ENCODE peak calls at places on chromosome 7, in ten cellular contexts. X is small intestine; Y is substantia nigra; H is CD4-positive, alpha-beta memory T cell; E is GM23338; D is fibroblast of lung; J is HepG2; S is body of pancreas; L is colonic mucosa; Q is left lung. W is an unnamed sample.

GRCh38 chr7:99204078-99204477 is 3.8 kb downstream of the KPNA7 start:
- DNase-seq in X (no peak), Y (no peak), H (no peak), E (no peak), D (no peak), J (no peak), S (no peak), L (no peak), Q (no peak), W (no peak)

GRCh38 chr7:116145245-116145852 is 65.0 kb upstream of the TES start:
- DNase-seq in X (no peak), Y (no peak), H (no peak), E (no peak), D (no peak), J (no peak), S (no peak), L (no peak), Q (no peak), W (no peak)

GRCh38 chr7:136868496-136869005 is at the start of gene CHRM2:
- DNase-seq in X (no peak), Y (no peak), H (no peak), E (peak; percentile 44), D (peak; percentile 74), J (no peak), S (no peak), L (no peak), Q (peak; percentile 54), W (no peak)

GRCh38 chr7:82288769-82289535 is 154.6 kb downstream of the CACNA2D1 start:
- DNase-seq in X (peak; percentile 1), Y (no peak), H (no peak), E (no peak), D (peak; percentile 23), J (no peak), S (no peak), L (no peak), Q (no peak), W (no peak)

GRCh38 chr7:142537760-142538159 is 211.5 kb upstream of the PRSS1 start:
- DNase-seq in X (no peak), Y (no peak), H (no peak), E (no peak), D (no peak), J (no peak), S (no peak), L (no peak), Q (no peak), W (no peak)

GRCh38 chr7:128810473-128810872 is 18.7 kb downstream of the CCDC136 start:
- DNase-seq in X (no peak), Y (no peak), H (no peak), E (no peak), D (no peak), J (no peak), S (no peak), L (no peak), Q (no peak), W (no peak)

GRCh38 chr7:2876031-2876862 is 32.1 kb upstream of the GNA12 start:
- DNase-seq in X (peak; percentile 34), Y (no peak), H (no peak), E (no peak), D (peak; percentile 89), J (no peak), S (no peak), L (no peak), Q (no peak), W (no peak)

GRCh38 chr7:2040893-2041270 is 191.9 kb downstream of the MAD1L1 start:
- DNase-seq in X (no peak), Y (no peak), H (no peak), E (no peak), D (no peak), J (no peak), S (no peak), L (no peak), Q (peak; percentile 44), W (no peak)

GRCh38 chr7:30543815-30544525 is 39.3 kb upstream of the GGCT start:
- DNase-seq in X (no peak), Y (no peak), H (no peak), E (no peak), D (peak; percentile 94), J (no peak), S (no peak), L (no peak), Q (no peak), W (no peak)

DNA sequence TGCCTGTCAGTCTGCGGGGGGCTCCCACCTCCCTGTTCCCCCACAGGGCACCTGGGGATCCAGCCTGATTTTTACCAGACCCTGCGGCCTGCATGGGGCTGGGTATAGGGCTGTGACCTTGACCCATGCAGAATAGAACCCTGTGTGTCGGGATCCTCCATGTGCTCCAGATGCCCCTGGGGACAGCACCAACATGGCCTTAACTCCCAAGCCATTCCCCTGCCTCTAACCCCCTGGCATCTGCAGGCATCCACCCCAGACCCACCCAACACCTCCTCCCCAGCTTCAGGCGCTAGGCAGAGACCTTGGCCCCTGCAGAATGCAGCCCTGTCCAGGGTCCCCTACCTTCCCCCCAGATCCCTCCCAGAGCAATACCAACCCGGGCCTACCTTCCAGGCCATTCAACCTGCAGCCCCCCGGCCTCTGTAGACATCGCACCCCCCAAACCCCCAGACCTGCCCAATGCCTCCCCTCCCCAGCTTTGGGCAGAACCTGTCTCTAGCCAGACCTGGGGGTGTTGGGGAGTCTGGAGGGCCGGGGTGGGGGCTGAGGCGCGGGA is 770 bp upstream of the ELN start:
- DNase-seq in X (no peak), Y (no peak), H (no peak), E (no peak), D (no peak), J (no peak), S (peak; percentile 26), L (no peak), Q (peak; percentile 54), W (no peak)
- H3K27ac ChIP-seq in X (no peak overlapping the region), Y (peak overlapping the region; percentile 86), H (no peak overlapping the region), E (no peak overlapping the region), D (no peak overlapping the region), J (no peak overlapping the region), S (peak overlapping the region; percentile 83), L (peak overlapping the region; percentile 37), Q (peak overlapping the region; percentile 62), W (no peak overlapping the region)

DNA sequence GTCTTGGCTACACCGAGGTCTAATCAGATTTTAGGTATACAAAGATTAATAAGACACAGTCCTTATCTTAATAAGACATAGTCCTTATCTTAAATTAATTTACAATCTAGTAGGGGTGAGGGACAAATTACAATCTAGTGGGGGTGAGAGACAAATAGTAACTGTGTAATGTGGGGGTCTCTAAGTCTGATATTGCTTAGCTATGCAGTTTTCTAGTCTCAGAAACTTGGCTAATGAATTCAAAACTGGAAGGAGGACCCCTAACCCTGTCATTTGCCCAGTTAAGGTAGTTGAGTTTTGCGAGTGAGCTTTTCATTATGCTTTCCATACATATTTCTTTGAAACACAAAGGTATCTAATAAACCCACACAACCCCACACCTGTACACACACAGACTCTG is 136.1 kb downstream of the DPP6 start:
- DNase-seq in X (no peak), Y (no peak), H (no peak), E (no peak), D (no peak), J (no peak), S (no peak), L (no peak), Q (no peak), W (no peak)
- H3K27ac ChIP-seq in X (no peak overlapping the region), Y (no peak overlapping the region), H (no peak overlapping the region), E (no peak overlapping the region), D (no peak overlapping the region), J (no peak overlapping the region), S (no peak overlapping the region), L (no peak overlapping the region), Q (no peak overlapping the region), W (no peak overlapping the region)

GRCh38 chr7:131000389-131000788 is 266.4 kb upstream of the KLF14 start:
- DNase-seq in X (no peak), Y (no peak), H (no peak), E (no peak), D (no peak), J (no peak), S (no peak), L (no peak), Q (no peak), W (no peak)

GRCh38 chr7:130999926-131000325 is 265.9 kb upstream of the KLF14 start:
- DNase-seq in X (no peak), Y (no peak), H (no peak), E (no peak), D (no peak), J (no peak), S (no peak), L (no peak), Q (no peak), W (no peak)

GRCh38 chr7:131000873-131001272 is 266.9 kb upstream of the KLF14 start:
- DNase-seq in X (no peak), Y (no peak), H (no peak), E (no peak), D (no peak), J (no peak), S (no peak), L (no peak), Q (no peak), W (no peak)

GRCh38 chr7:130996841-130997231 is 262.8 kb upstream of the KLF14 start:
- DNase-seq in X (peak; percentile 88), Y (no peak), H (no peak), E (no peak), D (peak; percentile 63), J (peak; percentile 93), S (peak; percentile 77), L (peak; percentile 89), Q (peak; percentile 67), W (no peak)

GRCh38 chr7:130998993-130999602 is 265.1 kb upstream of the KLF14 start:
- DNase-seq in X (no peak), Y (no peak), H (no peak), E (no peak), D (peak; percentile 76), J (peak; percentile 35), S (no peak), L (no peak), Q (no peak), W (no peak)
- H3K27ac ChIP-seq in X (no peak overlapping the region), Y (no peak overlapping the region), H (peak overlapping the region; percentile 26), E (no peak overlapping the region), D (peak overlapping the region; percentile 33), J (peak overlapping the region; percentile 11), S (no peak overlapping the region), L (peak overlapping the region; percentile 62), Q (peak overlapping the region; percentile 22), W (no peak overlapping the region)

GRCh38 chr7:732094-732541 is 5.0 kb upstream of the PRKAR1B start:
- DNase-seq in X (peak; percentile 83), Y (no peak), H (no peak), E (peak; percentile 71), D (peak; percentile 38), J (peak; percentile 86), S (peak; percentile 82), L (peak; percentile 86), Q (peak; percentile 83), W (no peak)
- H3K27ac ChIP-seq in X (no peak overlapping the region), Y (no peak overlapping the region), H (no peak overlapping the region), E (peak overlapping the region; percentile 39), D (no peak overlapping the region), J (peak overlapping the region; percentile 49), S (peak overlapping the region; percentile 1), L (peak overlapping the region; percentile 29), Q (no peak overlapping the region), W (no peak overlapping the region)